ENCODE peak calls at places on chromosome 21, in nine cellular contexts. Y is astrocyte, B is psoas muscle, E is cardiac muscle cell, M is Peyer's patch, Q is MM.1S, K is mammary epithelial cell, R is fibroblast of lung, L is breast epithelium. W is an unnamed sample. For H3K4me1, the result is how much of the 10 kb centered on the place peaks cover.

GRCh38 chr21:42160950-42161225 is 58.1 kb upstream of the ABCG1 start:
- DNase-seq in Y (no peak), B (no peak), E (no peak), M (no peak), Q (no peak), K (no peak), R (no peak), L (no peak), W (no peak)

GRCh38 chr21:36109868-36110267 is 25.0 kb upstream of the CBR3 start:
- DNase-seq in Y (no peak), B (no peak), E (no peak), M (no peak), Q (no peak), K (no peak), R (no peak), L (no peak), W (no peak)

GRCh38 chr21:44527983-44528633 is 11.9 kb downstream of the KRTAP10-1 start:
- DNase-seq in Y (no peak), B (peak), E (no peak), M (peak), Q (no peak), K (no peak), R (no peak), L (peak), W (peak)

GRCh38 chr21:44314128-44314527 is 14.3 kb downstream of the PFKL start:
- DNase-seq in Y (no peak), B (no peak), E (no peak), M (no peak), Q (no peak), K (no peak), R (no peak), L (no peak), W (no peak)

GRCh38 chr21:44448651-44449131 is 6.6 kb upstream of the LRRC3 start:
- DNase-seq in Y (no peak), B (no peak), E (peak), M (no peak), Q (no peak), K (no peak), R (no peak), L (peak), W (no peak)

GRCh38 chr21:41901099-41901498 is 22.0 kb upstream of the PRDM15 start:
- DNase-seq in Y (no peak), B (no peak), E (no peak), M (no peak), Q (no peak), K (no peak), R (no peak), L (no peak), W (no peak)

GRCh38 chr21:35648512-35648911 is 411.8 kb downstream of the SETD4 start:
- DNase-seq in Y (no peak), B (no peak), E (no peak), M (no peak), Q (peak), K (no peak), R (no peak), L (no peak), W (peak)

GRCh38 chr21:26776320-26777021 is 68.7 kb downstream of the ADAMTS1 start:
- DNase-seq in Y (peak), B (no peak), E (no peak), M (no peak), Q (no peak), K (peak), R (peak), L (no peak), W (no peak)

GRCh38 chr21:28142692-28143091 is 850.0 kb downstream of the LTN1 start:
- DNase-seq in Y (peak), B (no peak), E (no peak), M (no peak), Q (no peak), K (peak), R (peak), L (no peak), W (no peak)

GRCh38 chr21:25501996-25502665 is 105.2 kb downstream of the MRPL39 start:
- DNase-seq in Y (no peak), B (no peak), E (no peak), M (no peak), Q (no peak), K (peak), R (no peak), L (no peak), W (no peak)

GRCh38 chr21:25506268-25506667 is 101.0 kb downstream of the MRPL39 start:
- DNase-seq in Y (no peak), B (no peak), E (no peak), M (no peak), Q (no peak), K (no peak), R (no peak), L (no peak), W (no peak)

GRCh38 chr21:25501448-25501847 is 105.8 kb downstream of the MRPL39 start:
- DNase-seq in Y (no peak), B (no peak), E (no peak), M (no peak), Q (no peak), K (no peak), R (no peak), L (no peak), W (no peak)

GRCh38 chr21:25506887-25507286 is 100.4 kb downstream of the MRPL39 start:
- DNase-seq in Y (peak), B (no peak), E (no peak), M (no peak), Q (no peak), K (no peak), R (peak), L (no peak), W (no peak)

GRCh38 chr21:25503981-25504380 is 103.3 kb downstream of the MRPL39 start:
- DNase-seq in Y (no peak), B (no peak), E (no peak), M (no peak), Q (no peak), K (no peak), R (no peak), L (no peak), W (no peak)
- H3K4me1 ChIP-seq in Y (under half), B (under half), E (under half), M (under half), Q (under half), K (under half), R (under half), L (under half), W (under half)

GRCh38 chr21:46119565-46120271 is 21.8 kb downstream of the COL6A2 start:
- DNase-seq in Y (no peak), B (peak), E (no peak), M (peak), Q (no peak), K (no peak), R (no peak), L (peak), W (peak)
- H3K27ac ChIP-seq in Y (no peak), B (no peak), E (no peak), M (no peak), Q (no peak), K (no peak), R (no peak), L (no peak), W (no peak)

DNA sequence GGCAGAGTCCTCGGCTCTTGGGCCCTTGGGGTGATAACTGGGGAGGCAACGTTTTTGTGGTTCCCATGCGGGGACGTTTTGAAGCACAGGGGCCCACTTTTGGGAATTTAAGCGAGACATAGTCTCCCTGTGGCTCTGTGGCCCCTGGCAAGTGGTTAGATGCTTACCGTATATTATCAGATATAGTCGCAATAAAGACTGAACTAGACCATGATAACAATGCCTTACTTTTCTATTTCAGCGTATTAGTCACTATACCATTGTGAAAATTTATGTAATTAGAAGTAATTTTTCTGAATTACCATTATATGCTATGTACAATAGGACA is 538 bp upstream of the RCAN1 start:
- DNase-seq in Y (no peak), B (no peak), E (no peak), M (no peak), Q (no peak), K (no peak), R (no peak), L (no peak), W (no peak)
- H3K4me1 ChIP-seq in Y (under half), B (under half), E (under half), M (under half), Q (under half), K (under half), R (under half), L (under half), W (under half)

GRCh38 chr21:32392299-32392879 is 423 bp downstream of the URB1 start:
- DNase-seq in Y (no peak), B (no peak), E (no peak), M (no peak), Q (peak), K (peak), R (peak), L (no peak), W (no peak)

GRCh38 chr21:32393677-32394001 is 827 bp upstream of the URB1 start:
- DNase-seq in Y (no peak), B (no peak), E (no peak), M (no peak), Q (no peak), K (no peak), R (no peak), L (no peak), W (no peak)

GRCh38 chr21:32389337-32390015 is 3.3 kb downstream of the URB1 start:
- DNase-seq in Y (peak), B (no peak), E (no peak), M (no peak), Q (no peak), K (no peak), R (peak), L (no peak), W (no peak)

GRCh38 chr21:32391755-32392154 is 1.1 kb downstream of the URB1 start:
- DNase-seq in Y (no peak), B (no peak), E (no peak), M (no peak), Q (no peak), K (no peak), R (no peak), L (no peak), W (no peak)

GRCh38 chr21:32392880-32393676 is at the start of gene URB1:
- DNase-seq in Y (peak), B (peak), E (peak), M (peak), Q (peak), K (peak), R (peak), L (peak), W (peak)
- H3K27ac ChIP-seq in Y (peak), B (peak), E (no peak), M (peak), Q (peak), K (peak), R (peak), L (peak), W (peak)

DNA sequence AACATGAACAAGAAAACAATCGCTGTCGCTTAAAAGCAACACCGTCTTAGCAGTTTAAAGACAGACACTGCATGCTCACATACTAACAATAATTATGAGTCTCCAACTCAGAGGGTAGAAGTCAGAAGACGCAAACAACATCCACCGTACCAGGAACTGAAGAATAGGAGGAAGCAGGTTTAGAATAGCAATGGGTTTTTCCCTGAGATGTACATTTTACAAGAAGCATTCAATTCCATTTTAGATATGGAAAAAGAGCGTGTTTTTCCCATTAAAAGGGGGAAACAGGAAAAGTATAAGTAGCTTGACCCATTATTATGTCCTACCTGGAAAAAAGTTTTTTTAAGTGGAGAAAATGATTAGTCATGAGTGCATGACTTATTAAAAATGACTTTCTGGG is 34.5 kb upstream of the KCNE1 start:
- DNase-seq in Y (no peak), B (no peak), E (no peak), M (no peak), Q (no peak), K (no peak), R (no peak), L (no peak), W (no peak)
- H3K4me1 ChIP-seq in Y (under half), B (under half), E (under half), M (under half), Q (under half), K (under half), R (under half), L (under half), W (under half)

GRCh38 chr21:40847956-40848355 is 998 bp upstream of the DSCAM start:
- DNase-seq in Y (no peak), B (no peak), E (no peak), M (no peak), Q (no peak), K (no peak), R (no peak), L (no peak), W (no peak)
- H3K27ac ChIP-seq in Y (no peak), B (no peak), E (no peak), M (no peak), Q (no peak), K (no peak), R (no peak), L (no peak), W (no peak)

GRCh38 chr21:38325761-38326420 is 69.1 kb downstream of the KCNJ15 start:
- DNase-seq in Y (no peak), B (no peak), E (no peak), M (no peak), Q (no peak), K (no peak), R (no peak), L (no peak), W (no peak)
- H3K4me1 ChIP-seq in Y (under half), B (under half), E (under half), M (under half), Q (under half), K (under half), R (under half), L (under half), W (under half)

GRCh38 chr21:29640233-29640554 is 299.6 kb downstream of the GRIK1 start:
- DNase-seq in Y (no peak), B (no peak), E (no peak), M (no peak), Q (no peak), K (no peak), R (no peak), L (no peak), W (no peak)

GRCh38 chr21:29642551-29643245 is 297.1 kb downstream of the GRIK1 start:
- DNase-seq in Y (no peak), B (peak), E (no peak), M (no peak), Q (no peak), K (no peak), R (no peak), L (no peak), W (no peak)

GRCh38 chr21:29643289-29643688 is 296.5 kb downstream of the GRIK1 start:
- DNase-seq in Y (no peak), B (no peak), E (no peak), M (no peak), Q (no peak), K (no peak), R (no peak), L (no peak), W (no peak)

GRCh38 chr21:29641001-29641634 is 298.7 kb downstream of the GRIK1 start:
- DNase-seq in Y (no peak), B (no peak), E (no peak), M (no peak), Q (no peak), K (no peak), R (no peak), L (no peak), W (no peak)

GRCh38 chr21:29641635-29642550 is 297.9 kb downstream of the GRIK1 start:
- DNase-seq in Y (no peak), B (no peak), E (no peak), M (no peak), Q (no peak), K (no peak), R (no peak), L (no peak), W (no peak)
- H3K27ac ChIP-seq in Y (no peak), B (no peak), E (no peak), M (no peak), Q (no peak), K (no peak), R (no peak), L (no peak), W (no peak)